ENCODE peak calls at places on chromosome 19, in five cellular contexts. M, F, D, I and R are unnamed samples.

GRCh38 chr19:1273263-1274041 is 1.9 kb upstream of the FAM174C start:
- DNase-seq in M (no peak), F (no peak), D (no peak), I (no peak), R (no peak)

GRCh38 chr19:41000310-41000737 is 9.2 kb downstream of the CYP2B6 start:
- DNase-seq in M (peak), F (no peak), D (no peak), I (no peak), R (no peak)

GRCh38 chr19:58558066-58558622 is at the start of gene UBE2M:
- DNase-seq in M (no peak), F (no peak), D (no peak), I (no peak), R (no peak)

GRCh38 chr19:548841-549830 is 5.3 kb downstream of the GZMM start:
- DNase-seq in M (no peak), F (no peak), D (no peak), I (no peak), R (no peak)

GRCh38 chr19:2329528-2329927 is 1.0 kb downstream of the SPPL2B start:
- DNase-seq in M (no peak), F (no peak), D (no peak), I (no peak), R (no peak)

GRCh38 chr19:18685597-18686164 is 2.2 kb downstream of the CRTC1 start:
- DNase-seq in M (no peak), F (no peak), D (no peak), I (no peak), R (no peak)

GRCh38 chr19:12580180-12580694 is 29.0 kb upstream of the ZNF564 start:
- DNase-seq in M (no peak), F (peak), D (no peak), I (no peak), R (no peak)

GRCh38 chr19:19597809-19598306 is 20.6 kb downstream of the PBX4 start:
- DNase-seq in M (no peak), F (peak), D (no peak), I (no peak), R (no peak)

GRCh38 chr19:4831351-4832340 is at the start of gene TICAM1:
- DNase-seq in M (peak), F (peak), D (peak), I (peak), R (peak)

GRCh38 chr19:1318678-1319471 is 33.2 kb downstream of the EFNA2 start:
- DNase-seq in M (no peak), F (no peak), D (no peak), I (no peak), R (no peak)

GRCh38 chr19:39193785-39194184 is 3.0 kb upstream of the NCCRP1 start:
- DNase-seq in M (peak), F (peak), D (no peak), I (no peak), R (no peak)

DNA sequence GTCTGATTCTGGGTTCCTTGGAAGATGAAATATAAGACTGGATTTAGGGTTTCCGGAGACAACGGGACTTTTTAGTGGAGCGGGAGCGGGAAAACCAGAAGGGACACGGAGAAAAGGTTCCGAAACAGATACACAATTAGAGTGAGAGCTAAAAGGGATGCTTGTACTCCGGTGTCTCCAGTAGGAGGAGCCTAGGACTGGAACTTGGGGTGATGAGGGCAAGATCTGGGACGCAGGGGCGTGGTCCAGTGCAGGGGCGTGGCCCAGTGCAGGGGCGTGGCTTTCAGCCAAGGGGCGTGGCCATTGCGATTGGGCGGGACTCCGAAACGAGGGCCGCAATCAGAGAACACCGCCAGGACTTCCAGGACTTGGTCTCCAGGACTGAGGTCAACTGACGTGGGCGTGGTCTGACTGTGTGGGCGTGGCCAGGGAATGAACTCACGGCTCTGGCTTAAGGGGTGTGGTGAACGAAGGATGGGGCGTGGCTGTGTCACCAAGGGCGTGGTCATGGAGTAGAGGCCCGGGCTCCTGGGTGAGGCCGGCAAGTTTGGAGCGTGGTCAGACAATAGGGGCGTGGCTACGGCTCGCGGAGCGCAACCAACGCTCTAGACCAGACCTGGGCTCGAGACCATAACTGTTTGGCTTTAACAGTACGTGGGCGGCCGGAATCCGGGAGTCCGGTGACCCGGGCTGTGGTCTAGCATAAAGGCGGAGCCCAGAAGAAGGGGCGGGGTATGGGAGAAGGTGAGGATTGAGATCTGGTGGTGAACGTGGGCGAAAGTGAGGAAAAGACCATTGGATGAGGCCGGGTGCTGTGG is at the start of gene DKKL1:
- DNase-seq in M (peak), F (peak), D (peak), I (peak), R (no peak)
- TF ChIP-seq CTCF in M (peak), F (no peak), D (no peak), I (no peak), R (peak)

GRCh38 chr19:8609210-8610040 is 1.1 kb downstream of the ADAMTS10 start:
- DNase-seq in M (peak), F (peak), D (no peak), I (no peak), R (no peak)
- TF ChIP-seq CTCF in M (no peak), F (no peak), D (no peak), I (no peak), R (no peak)

GRCh38 chr19:31548941-31549340 is 199.7 kb upstream of the TSHZ3 start:
- DNase-seq in M (no peak), F (peak), D (no peak), I (no peak), R (no peak)
- TF ChIP-seq CTCF in M (no peak), F (peak), D (peak), I (no peak), R (peak)

DNA sequence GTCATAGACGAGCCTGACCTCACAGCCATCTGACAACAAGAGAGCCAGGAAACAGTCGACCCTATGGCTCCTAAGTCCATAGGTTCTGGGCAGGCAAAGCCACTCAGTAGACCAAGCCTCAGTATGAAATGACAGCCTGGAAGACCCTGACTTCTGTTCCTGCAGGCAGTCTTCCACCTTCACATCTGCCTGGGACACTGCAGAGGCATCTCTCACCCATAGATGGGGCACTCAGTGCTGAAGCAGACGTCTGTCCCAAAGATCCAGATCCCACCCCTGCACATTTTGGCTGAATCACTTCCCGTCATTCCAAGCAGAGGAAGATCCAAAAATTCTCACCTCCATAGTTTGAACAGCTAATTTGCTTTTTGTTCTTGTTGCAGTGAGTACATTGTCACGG is 139.3 kb upstream of the ZNF507 start:
- DNase-seq in M (no peak), F (no peak), D (no peak), I (no peak), R (no peak)
- TF ChIP-seq CTCF in M (no peak), F (no peak), D (no peak), I (no peak), R (no peak)

GRCh38 chr19:52498571-52498970 is 28.9 kb upstream of the ZNF808 start:
- DNase-seq in M (no peak), F (no peak), D (no peak), I (no peak), R (no peak)

GRCh38 chr19:52494518-52494917 is 33.0 kb upstream of the ZNF808 start:
- DNase-seq in M (no peak), F (no peak), D (no peak), I (no peak), R (no peak)

GRCh38 chr19:52492201-52492960 is 35.1 kb upstream of the ZNF808 start:
- DNase-seq in M (no peak), F (no peak), D (no peak), I (no peak), R (no peak)

DNA sequence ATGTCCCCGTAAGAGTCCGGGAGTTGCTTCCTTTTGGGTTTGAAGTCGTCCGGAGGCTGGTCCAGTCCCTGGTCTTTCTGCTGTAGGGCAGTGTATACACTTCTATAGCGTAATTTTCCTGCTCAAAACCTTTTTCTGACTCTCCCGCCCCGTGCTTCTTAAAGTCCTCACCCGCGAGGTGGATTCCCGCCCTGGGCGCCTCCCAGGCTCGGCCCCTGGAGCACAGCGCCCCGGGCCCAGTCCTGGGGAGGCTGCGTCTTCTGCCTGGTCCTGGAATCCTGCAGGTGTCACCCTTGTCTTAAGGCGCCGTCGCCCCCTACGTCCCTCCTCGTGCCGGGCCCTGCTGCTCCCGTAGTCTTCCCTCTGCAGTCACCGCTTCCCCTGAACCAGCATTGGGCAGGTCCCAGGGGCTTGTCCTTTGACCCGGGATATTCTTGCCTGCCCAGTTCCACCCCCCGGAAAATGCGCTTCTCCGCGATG is 34.4 kb upstream of the ZNF808 start:
- DNase-seq in M (no peak), F (no peak), D (no peak), I (no peak), R (no peak)
- TF ChIP-seq CTCF in M (no peak), F (no peak), D (no peak), I (no peak), R (no peak)

GRCh38 chr19:17419491-17420266 is at the start of gene MVB12A:
- DNase-seq in M (peak), F (peak), D (peak), I (peak), R (peak)

GRCh38 chr19:17419154-17419490 is 725 bp upstream of the MVB12A start:
- DNase-seq in M (no peak), F (no peak), D (no peak), I (no peak), R (no peak)

GRCh38 chr19:17423429-17424208 is 3.8 kb downstream of the MVB12A start:
- DNase-seq in M (no peak), F (no peak), D (no peak), I (no peak), R (no peak)

GRCh38 chr19:17420267-17420924 is 549 bp downstream of the MVB12A start:
- DNase-seq in M (no peak), F (peak), D (no peak), I (no peak), R (peak)

DNA sequence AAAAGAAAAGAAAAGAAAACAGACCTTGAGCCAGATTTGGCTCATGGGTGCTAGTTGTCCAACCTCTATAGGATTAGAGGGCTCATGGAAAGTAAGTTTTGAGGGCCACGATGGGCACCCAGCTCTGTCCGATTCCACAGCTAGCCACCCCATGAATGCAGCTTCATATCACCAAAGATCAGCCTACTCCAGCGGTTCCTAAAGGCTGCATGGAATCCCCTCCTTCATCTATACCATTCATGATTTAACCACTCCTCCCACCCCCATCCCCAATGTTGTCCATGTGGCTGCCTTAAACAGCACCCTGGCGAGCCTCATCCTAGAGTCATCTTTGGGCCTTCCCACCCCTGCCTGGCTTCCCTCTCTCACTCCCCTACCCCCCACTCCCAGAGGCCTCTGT is 2.1 kb downstream of the MVB12A start:
- DNase-seq in M (no peak), F (no peak), D (no peak), I (no peak), R (no peak)
- TF ChIP-seq CTCF in M (no peak), F (no peak), D (no peak), I (no peak), R (no peak)

DNA sequence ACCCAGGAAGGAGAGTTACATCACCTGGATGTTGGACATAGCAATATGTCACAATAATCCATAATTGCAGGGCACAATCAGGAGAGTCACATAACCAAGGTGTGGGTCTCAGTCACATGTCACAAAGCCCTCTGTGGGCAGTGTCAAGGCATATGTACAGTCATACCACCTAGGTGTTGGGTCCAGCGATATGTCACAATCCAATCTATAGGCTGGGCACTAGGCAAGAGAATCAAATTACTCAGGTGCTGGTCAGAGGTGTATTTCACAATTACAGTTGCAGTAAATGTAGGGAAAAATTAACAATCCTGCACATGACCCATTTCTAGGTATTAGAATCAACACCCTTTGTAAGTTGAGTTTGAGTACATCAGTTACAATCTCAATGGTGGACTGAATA is 126.2 kb upstream of the ZNF91 start:
- DNase-seq in M (no peak), F (no peak), D (no peak), I (no peak), R (no peak)
- TF ChIP-seq CTCF in M (no peak), F (no peak), D (no peak), I (no peak), R (no peak)